ENCODE peak calls at places on chromosome 15, in four cellular contexts. X, Q, J and N are unnamed samples.
A peak's percentile ranks its signal among the peaks of the same experiment; 100 is the strongest.

GRCh38 chr15:73914145-73914544 is 12.1 kb upstream of the LOXL1 start:
- DNase-seq in X (no peak), Q (no peak), J (no peak), N (no peak)

GRCh38 chr15:101427606-101428487 is 61.7 kb downstream of the PCSK6 start:
- DNase-seq in X (no peak), Q (no peak), J (no peak), N (no peak)

GRCh38 chr15:87689716-87690115 is 566.8 kb downstream of the NTRK3 start:
- DNase-seq in X (peak; percentile 28), Q (no peak), J (no peak), N (no peak)

GRCh38 chr15:78347586-78348543 is 7.7 kb downstream of the CRABP1 start:
- DNase-seq in X (no peak), Q (no peak), J (no peak), N (no peak)

GRCh38 chr15:46703352-46703861 is 1013.9 kb upstream of the SEMA6D start:
- DNase-seq in X (no peak), Q (no peak), J (no peak), N (no peak)

GRCh38 chr15:82805994-82806406 is at the start of gene FSD2:
- DNase-seq in X (no peak), Q (no peak), J (peak; percentile 45), N (no peak)

GRCh38 chr15:78406016-78406590 is 31.9 kb upstream of the IREB2 start:
- DNase-seq in X (no peak), Q (no peak), J (no peak), N (no peak)

GRCh38 chr15:51403072-51403878 is 61.8 kb downstream of the GLDN start:
- DNase-seq in X (peak; percentile 70), Q (peak; percentile 55), J (no peak), N (peak; percentile 21)

GRCh38 chr15:77021088-77021481 is 26.2 kb downstream of the PSTPIP1 start:
- DNase-seq in X (no peak), Q (no peak), J (no peak), N (no peak)

GRCh38 chr15:85748176-85748575 is 46.5 kb downstream of the KLHL25 start:
- DNase-seq in X (no peak), Q (no peak), J (no peak), N (no peak)

GRCh38 chr15:90840954-90841353 is 27.4 kb upstream of the FURIN start:
- DNase-seq in X (no peak), Q (no peak), J (no peak), N (no peak)

GRCh38 chr15:66703540-66703941 is 1.5 kb downstream of the SMAD6 start:
- DNase-seq in X (peak; percentile 66), Q (no peak), J (peak; percentile 48), N (no peak)

GRCh38 chr15:66738116-66738515 is 36.1 kb downstream of the SMAD6 start:
- DNase-seq in X (no peak), Q (no peak), J (no peak), N (no peak)

GRCh38 chr15:84669726-84670125 is 11.7 kb upstream of the NMB start:
- DNase-seq in X (peak; percentile 80), Q (no peak), J (no peak), N (no peak)

GRCh38 chr15:75640483-75641175 is 605 bp upstream of the IMP3 start:
- DNase-seq in X (no peak), Q (peak; percentile 72), J (no peak), N (peak; percentile 78)

GRCh38 chr15:89472785-89473256 is 23.6 kb downstream of the RHCG start:
- DNase-seq in X (peak; percentile 76), Q (peak; percentile 37), J (peak; percentile 78), N (peak; percentile 70)